ENCODE peak calls at places on chromosomes 7 and 10, in nine cellular contexts. V is HS-5; W is naive thymus-derived CD8-positive, alpha-beta T cell; K is ELF-1; I is naive thymus-derived CD4-positive, alpha-beta T cell; C is GF-D8; G is SW480; M is iris pigment epithelial cell; R is stimulated activated CD4-positive, alpha-beta T cell treated with anti-CD3 and anti-CD28 coated beads, Interleukin-1b, Interleukin-23, amount 100 ng/mL, for 24 hours. N is an unnamed sample.

GRCh38 chr10:14405076-14406065 is 74.6 kb upstream of the FRMD4A start:
- DNase-seq in V (peak), W (no peak), K (no peak), I (no peak), C (no peak), G (no peak), M (peak), R (no peak), N (no peak)

GRCh38 chr10:97542169-97543024 is 30.2 kb upstream of the ANKRD2 start:
- DNase-seq in V (peak), W (no peak), K (peak), I (no peak), C (no peak), G (peak), M (peak), R (peak), N (peak)

GRCh38 chr7:133919810-133920209 is 207.3 kb upstream of the LRGUK start:
- DNase-seq in V (no peak), W (no peak), K (no peak), I (no peak), C (no peak), G (no peak), M (peak), R (no peak), N (no peak)

GRCh38 chr10:113385021-113385975 is 167.6 kb upstream of the HABP2 start:
- DNase-seq in V (peak), W (peak), K (peak), I (peak), C (no peak), G (peak), M (peak), R (peak), N (peak)

GRCh38 chr7:151851160-151851751 is 25.7 kb downstream of the PRKAG2 start:
- DNase-seq in V (no peak), W (no peak), K (peak), I (peak), C (peak), G (no peak), M (no peak), R (no peak), N (no peak)

GRCh38 chr7:130884437-130885417 is 150.7 kb upstream of the KLF14 start:
- DNase-seq in V (no peak), W (no peak), K (peak), I (no peak), C (no peak), G (no peak), M (peak), R (no peak), N (no peak)

GRCh38 chr7:104652434-104652833 is 324.0 kb downstream of the LHFPL3 start:
- DNase-seq in V (no peak), W (no peak), K (no peak), I (no peak), C (no peak), G (no peak), M (no peak), R (no peak), N (no peak)

GRCh38 chr10:79608505-79609375 is 2.0 kb upstream of the SFTPA1 start:
- DNase-seq in V (no peak), W (no peak), K (peak), I (no peak), C (no peak), G (peak), M (peak), R (peak), N (no peak)

GRCh38 chr10:97000487-97001182 is 168.5 kb downstream of the LCOR start:
- DNase-seq in V (no peak), W (no peak), K (peak), I (no peak), C (no peak), G (peak), M (no peak), R (no peak), N (no peak)

GRCh38 chr10:62019685-62020361 is 118.3 kb downstream of the ARID5B start:
- DNase-seq in V (no peak), W (no peak), K (no peak), I (no peak), C (no peak), G (no peak), M (no peak), R (no peak), N (no peak)

GRCh38 chr10:110007171-110007700 is 548 bp upstream of the ADD3 start:
- DNase-seq in V (no peak), W (no peak), K (peak), I (no peak), C (no peak), G (peak), M (peak), R (peak), N (no peak)

GRCh38 chr10:84946984-84947383 is 618.6 kb downstream of the CCSER2 start:
- DNase-seq in V (no peak), W (no peak), K (no peak), I (no peak), C (no peak), G (no peak), M (no peak), R (no peak), N (peak)

GRCh38 chr10:77062381-77062780 is 575.2 kb downstream of the KCNMA1 start:
- DNase-seq in V (no peak), W (no peak), K (no peak), I (no peak), C (no peak), G (no peak), M (no peak), R (no peak), N (no peak)

GRCh38 chr10:79487296-79488194 is 24.8 kb upstream of the EIF5AL1 start:
- DNase-seq in V (no peak), W (no peak), K (peak), I (no peak), C (no peak), G (peak), M (peak), R (no peak), N (peak)

GRCh38 chr10:90935581-90936292 is 14.8 kb upstream of the ANKRD1 start:
- DNase-seq in V (no peak), W (no peak), K (peak), I (no peak), C (no peak), G (peak), M (no peak), R (no peak), N (no peak)

GRCh38 chr10:61319550-61320256 is 133.5 kb downstream of the TMEM26 start:
- DNase-seq in V (no peak), W (no peak), K (no peak), I (no peak), C (no peak), G (no peak), M (peak), R (no peak), N (no peak)

GRCh38 chr7:17302575-17303142 is 4.2 kb downstream of the AHR start:
- DNase-seq in V (no peak), W (no peak), K (no peak), I (no peak), C (no peak), G (no peak), M (no peak), R (no peak), N (no peak)

GRCh38 chr10:1631282-1631681 is 106.0 kb downstream of the ADARB2 start:
- DNase-seq in V (no peak), W (peak), K (no peak), I (no peak), C (no peak), G (no peak), M (no peak), R (no peak), N (no peak)

N was measured in DMS 273 treated with DMSO at 0.1 percent for 48 hours.